ENCODE peak calls at places on chromosomes 16 and 17, in five cellular contexts. S, V, C, U and F are unnamed samples.

GRCh38 chr16:70777973-70778406 is 23.0 kb downstream of the VAC14 start:
- DNase-seq in U (no peak), V (no peak), C (no peak), S (peak; percentile 31), F (peak; percentile 78)

GRCh38 chr17:46822388-46822921 is 4.0 kb upstream of the WNT3 start:
- DNase-seq in U (no peak), V (no peak), C (peak; percentile 75), S (no peak), F (peak; percentile 45)

GRCh38 chr17:41061969-41062368 is 2.1 kb upstream of the KRTAP2-3 start:
- DNase-seq in V (no peak), S (peak; percentile 97), U (no peak), C (no peak), F (peak; percentile 23)

GRCh38 chr16:17237350-17237944 is 233.3 kb downstream of the XYLT1 start:
- DNase-seq in U (no peak), C (no peak), S (no peak), V (no peak), F (no peak)

GRCh38 chr17:78737332-78737731 is 44.7 kb downstream of the CYTH1 start:
- DNase-seq in C (no peak), U (no peak), V (peak; percentile 81), S (peak; percentile 83), F (no peak)

GRCh38 chr16:14244344-14245010 is 173.4 kb downstream of the MRTFB start:
- DNase-seq in S (peak; percentile 44), U (no peak), C (no peak), V (no peak), F (no peak)

GRCh38 chr17:60386475-60387058 is 5.4 kb downstream of the USP32 start:
- DNase-seq in V (no peak), S (no peak), U (no peak), C (no peak), F (no peak)

GRCh38 chr16:13377143-13377542 is 475.7 kb downstream of the SHISA9 start:
- DNase-seq in U (no peak), C (no peak), S (no peak), V (no peak), F (no peak)

GRCh38 chr17:76601042-76601441 is 15.4 kb upstream of the ST6GALNAC2 start:
- DNase-seq in S (no peak), V (no peak), U (no peak), C (no peak), F (no peak)

GRCh38 chr17:82283208-82283749 is 9.8 kb upstream of the CSNK1D start:
- DNase-seq in C (peak; percentile 54), S (peak; percentile 93), U (no peak), V (peak; percentile 96), F (peak; percentile 69)

GRCh38 chr16:10256855-10257641 is 74.8 kb upstream of the GRIN2A start:
- DNase-seq in U (peak; percentile 49), V (peak; percentile 86), S (no peak), C (peak; percentile 88), F (peak; percentile 38)

GRCh38 chr17:74063439-74063838 is 140.0 kb upstream of the RPL38 start:
- DNase-seq in S (no peak), U (no peak), C (no peak), V (no peak), F (no peak)

GRCh38 chr16:273547-274421 is 2.0 kb downstream of the RGS11 start:
- DNase-seq in V (no peak), U (no peak), S (no peak), C (peak; percentile 86), F (peak; percentile 53)

GRCh38 chr16:1333149-1333812 is at the start of gene BAIAP3:
- DNase-seq in U (no peak), S (no peak), C (peak; percentile 90), V (peak; percentile 92), F (peak; percentile 46)

GRCh38 chr17:48841395-48841831 is 10.6 kb downstream of the CALCOCO2 start:
- DNase-seq in V (no peak), S (peak; percentile 76), C (no peak), U (peak; percentile 83), F (no peak)

GRCh38 chr16:64137976-64138375 is 983.9 kb downstream of the CDH11 start:
- DNase-seq in V (no peak), C (no peak), S (no peak), U (no peak), F (no peak)

GRCh38 chr16:54936086-54936978 is 5.7 kb downstream of the IRX5 start:
- DNase-seq in V (no peak), U (no peak), C (no peak), S (no peak), F (no peak)

GRCh38 chr17:42274812-42275526 is 1.2 kb downstream of the STAT5B start:
- DNase-seq in S (no peak), V (peak; percentile 25), U (no peak), C (no peak), F (no peak)

GRCh38 chr17:34859652-34860051 is 101.6 kb downstream of the CCT6B start:
- DNase-seq in C (no peak), S (no peak), U (no peak), V (no peak), F (no peak)

GRCh38 chr17:17053446-17054379 is 11.5 kb downstream of the MPRIP start:
- DNase-seq in V (no peak), C (no peak), S (no peak), U (no peak), F (no peak)

GRCh38 chr17:75268931-75269330 is 2.1 kb downstream of the MIF4GD start:
- DNase-seq in V (peak; percentile 14), U (no peak), C (no peak), S (no peak), F (no peak)
- H3K4me1 ChIP-seq in V (peaks cover 37% of the 10 kb centered on the region), U (peaks cover 24% of the 10 kb centered on the region), C (peaks cover 62% of the 10 kb centered on the region), S (peaks cover 11% of the 10 kb centered on the region), F (peaks cover 22% of the 10 kb centered on the region)

GRCh38 chr16:28120754-28121153 is 57.2 kb upstream of the GSG1L start:
- DNase-seq in V (no peak), C (no peak), U (no peak), S (no peak), F (no peak)
- TF ChIP-seq RCOR1 in V (no peak), C (no peak), U (no peak), S (no peak), F (no peak)

DNA sequence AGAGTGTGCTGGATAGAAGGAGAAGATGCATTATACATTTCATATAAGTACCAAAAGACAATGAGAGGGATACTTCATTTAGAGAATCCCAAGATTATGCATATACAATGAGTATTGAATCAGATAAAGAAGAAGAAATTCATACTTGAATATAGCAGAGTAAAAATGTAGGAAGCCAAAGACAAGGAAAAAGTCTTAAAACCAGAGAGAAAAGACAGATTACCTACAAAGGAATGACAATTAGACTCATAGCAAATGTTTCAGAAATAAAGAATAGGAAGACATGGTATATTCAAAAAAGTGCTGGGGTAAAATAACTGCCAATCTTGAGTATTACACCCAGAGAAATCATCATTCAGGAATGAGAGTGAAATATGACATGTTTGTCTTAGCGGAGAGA is 6.8 kb upstream of the MSI2 start:
- DNase-seq in C (no peak), S (no peak), V (no peak), U (no peak), F (no peak)
- H3K4me1 ChIP-seq in C (no peaks in the 10 kb centered on the region), S (no peaks in the 10 kb centered on the region), V (no peaks in the 10 kb centered on the region), U (no peaks in the 10 kb centered on the region), F (no peaks in the 10 kb centered on the region)

GRCh38 chr17:39077874-39078273 is 73.6 kb downstream of the PLXDC1 start:
- DNase-seq in C (no peak), V (no peak), S (no peak), U (no peak), F (no peak)

GRCh38 chr17:39077252-39077651 is 74.2 kb downstream of the PLXDC1 start:
- DNase-seq in C (no peak), S (no peak), V (no peak), U (no peak), F (no peak)

GRCh38 chr17:39073353-39073752 is 78.1 kb downstream of the PLXDC1 start:
- DNase-seq in U (no peak), C (no peak), S (no peak), V (no peak), F (no peak)

GRCh38 chr17:39071573-39071972 is 79.9 kb downstream of the PLXDC1 start:
- DNase-seq in U (no peak), C (no peak), V (no peak), S (no peak), F (no peak)

GRCh38 chr17:39073916-39074315 is 77.5 kb downstream of the PLXDC1 start:
- DNase-seq in V (no peak), S (no peak), C (no peak), U (no peak), F (no peak)
- TF ChIP-seq RCOR1 in V (no peak), S (no peak), C (no peak), U (no peak), F (no peak)

GRCh38 chr17:29589524-29590260 is at the start of gene GIT1:
- DNase-seq in V (peak; percentile 98), U (no peak), S (peak; percentile 78), C (peak; percentile 89), F (peak; percentile 85)
- H3K4me1 ChIP-seq in V (peaks cover 65% of the 10 kb centered on the region), U (peaks cover 53% of the 10 kb centered on the region), S (peaks cover 44% of the 10 kb centered on the region), C (peaks cover 78% of the 10 kb centered on the region), F (peaks cover 56% of the 10 kb centered on the region)

GRCh38 chr16:84104231-84104630 is 12.5 kb downstream of the MBTPS1 start:
- DNase-seq in S (no peak), V (no peak), U (no peak), C (no peak), F (no peak)

GRCh38 chr16:84107921-84108320 is 8.8 kb downstream of the MBTPS1 start:
- DNase-seq in V (no peak), S (no peak), C (no peak), U (no peak), F (no peak)

GRCh38 chr16:84105948-84106740 is 10.6 kb downstream of the MBTPS1 start:
- DNase-seq in C (no peak), V (no peak), U (no peak), S (no peak), F (no peak)

GRCh38 chr16:84105286-84105815 is 11.4 kb downstream of the MBTPS1 start:
- DNase-seq in C (no peak), U (no peak), V (no peak), S (no peak), F (no peak)

GRCh38 chr16:84103678-84104077 is 13.1 kb downstream of the MBTPS1 start:
- DNase-seq in V (no peak), U (no peak), S (no peak), C (no peak), F (no peak)
- TF ChIP-seq RCOR1 in V (no peak), U (no peak), S (no peak), C (no peak), F (no peak)

DNA sequence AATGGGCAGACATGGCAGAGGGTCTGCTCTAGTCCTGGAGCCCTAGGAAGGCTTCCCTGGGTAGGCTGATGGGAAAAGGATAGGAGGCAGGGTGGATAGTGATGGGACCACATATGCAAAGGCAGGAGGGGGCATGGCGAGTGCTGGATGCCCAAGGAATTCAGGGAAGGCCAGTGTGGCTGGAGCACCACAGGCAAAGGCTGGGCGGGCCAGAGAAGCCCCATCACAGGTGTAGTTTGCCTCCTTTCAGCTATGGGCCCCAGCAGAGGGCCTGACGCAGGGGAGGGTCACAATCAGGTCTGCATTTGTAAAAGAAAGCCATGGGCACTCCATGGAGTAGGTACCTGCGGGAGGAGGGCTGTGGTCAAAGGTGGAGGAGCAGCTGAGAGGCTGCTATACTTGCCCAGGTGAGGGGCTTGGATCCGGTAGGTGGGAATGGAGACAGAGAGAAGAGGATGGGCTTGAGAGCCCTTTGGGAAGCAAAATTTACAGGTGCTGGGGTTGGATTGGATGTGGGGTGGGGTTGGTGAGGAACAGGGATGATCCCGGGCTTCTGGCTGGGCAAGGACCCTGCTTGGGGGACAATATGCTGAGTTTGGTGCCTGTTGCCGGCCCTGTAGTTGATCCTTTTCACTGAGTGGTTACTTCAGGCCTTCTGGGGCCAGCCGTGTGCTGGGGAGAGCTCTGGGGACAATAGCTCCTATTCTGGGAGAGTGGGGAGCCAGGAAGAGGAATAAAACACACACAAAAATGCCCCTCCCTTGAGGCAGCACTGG is 6.5 kb upstream of the COL1A1 start:
- DNase-seq in C (no peak), U (no peak), S (no peak), V (no peak), F (no peak)
- H3K4me1 ChIP-seq in C (peaks cover 58% of the 10 kb centered on the region), U (peaks cover 6% of the 10 kb centered on the region), S (peaks cover 73% of the 10 kb centered on the region), V (peaks cover 72% of the 10 kb centered on the region), F (peaks cover 27% of the 10 kb centered on the region)

GRCh38 chr16:84348386-84348785 is 20.0 kb upstream of the ATP2C2 start:
- DNase-seq in C (no peak), V (no peak), U (no peak), S (no peak), F (no peak)
- TF ChIP-seq RCOR1 in C (no peak), V (no peak), U (no peak), S (no peak), F (no peak)